ENCODE peak calls at places on chromosomes 13 and 19, in seven cellular contexts. Z, U, J, N, W, K and V are unnamed samples.

GRCh38 chr19:2970201-2970838 is 7.0 kb upstream of the TLE6 start:
- DNase-seq in K (no peak), Z (peak; percentile 6), N (peak; percentile 8), U (no peak), J (no peak), W (no peak), V (no peak)

GRCh38 chr19:48145596-48146254 is 24.4 kb downstream of the LIG1 start:
- DNase-seq in K (no peak), N (no peak), W (no peak), U (no peak), Z (no peak), J (no peak), V (no peak)

GRCh38 chr13:111632906-111633305 is 312.5 kb downstream of the TEX29 start:
- DNase-seq in J (peak; percentile 76), N (no peak), K (no peak), Z (no peak), U (peak; percentile 60), W (peak; percentile 28), V (no peak)

GRCh38 chr13:106241974-106242373 is 293.5 kb downstream of the EFNB2 start:
- DNase-seq in U (no peak), J (no peak), K (no peak), W (no peak), Z (no peak), N (peak; percentile 6), V (no peak)

GRCh38 chr19:49591731-49592485 is 926 bp downstream of the PRR12 start:
- DNase-seq in W (peak; percentile 71), N (peak; percentile 49), K (peak; percentile 57), U (peak; percentile 79), J (peak; percentile 82), Z (no peak), V (peak; percentile 47)

GRCh38 chr13:40613192-40613818 is 53.1 kb downstream of the FOXO1 start:
- DNase-seq in J (no peak), K (no peak), N (no peak), Z (no peak), U (no peak), W (no peak), V (no peak)

GRCh38 chr19:4624301-4624700 is 15.0 kb upstream of the TNFAIP8L1 start:
- DNase-seq in K (no peak), U (no peak), W (no peak), J (no peak), N (no peak), Z (no peak), V (no peak)

GRCh38 chr19:18419699-18420460 is 682 bp downstream of the SSBP4 start:
- DNase-seq in K (peak; percentile 35), J (peak; percentile 55), Z (no peak), N (no peak), W (peak; percentile 62), U (no peak), V (no peak)

GRCh38 chr19:43759515-43759914 is 4.8 kb upstream of the SMG9 start:
- DNase-seq in U (no peak), N (peak; percentile 76), Z (peak; percentile 65), K (peak; percentile 71), W (no peak), J (peak; percentile 59), V (peak; percentile 99)

GRCh38 chr19:1522061-1522460 is 1.8 kb upstream of the PLK5 start:
- DNase-seq in N (no peak), U (no peak), Z (no peak), W (no peak), J (no peak), K (no peak), V (no peak)

GRCh38 chr19:55283548-55284393 is at the start of gene BRSK1:
- DNase-seq in Z (peak; percentile 30), N (peak; percentile 62), W (peak; percentile 92), J (peak; percentile 95), K (peak; percentile 42), U (peak; percentile 86), V (no peak)

GRCh38 chr19:37519890-37520289 is 13.2 kb downstream of the ZNF793 start:
- DNase-seq in U (no peak), K (peak; percentile 3), Z (peak; percentile 55), J (no peak), N (peak; percentile 68), W (no peak), V (peak; percentile 76)

GRCh38 chr13:23796546-23796945 is 92.7 kb downstream of the MIPEP start:
- DNase-seq in U (no peak), Z (no peak), N (peak; percentile 14), W (no peak), J (no peak), K (peak; percentile 58), V (no peak)

GRCh38 chr13:46039421-46040036 is 13.0 kb downstream of the ZC3H13 start:
- DNase-seq in K (no peak), Z (no peak), N (peak; percentile 25), W (no peak), U (no peak), J (no peak), V (no peak)

GRCh38 chr19:15812059-15812722 is 3.3 kb downstream of the OR10H1 start:
- DNase-seq in Z (no peak), W (no peak), U (no peak), N (no peak), K (peak; percentile 56), J (no peak), V (peak; percentile 32)

GRCh38 chr19:5563941-5564612 is 3.7 kb downstream of the TINCR start:
- DNase-seq in N (no peak), Z (no peak), U (no peak), W (no peak), K (peak; percentile 58), J (no peak), V (peak; percentile 77)

GRCh38 chr19:19259741-19260140 is 13.4 kb downstream of the TM6SF2 start:
- DNase-seq in W (peak; percentile 56), K (peak; percentile 41), U (peak; percentile 64), N (peak; percentile 18), Z (peak; percentile 8), J (peak; percentile 89), V (peak; percentile 37)

GRCh38 chr13:44393391-44393790 is 19.8 kb downstream of the SERP2 start:
- DNase-seq in W (no peak), Z (peak; percentile 59), U (no peak), N (peak; percentile 70), J (no peak), K (no peak), V (no peak)

GRCh38 chr13:73288596-73288995 is 229.8 kb downstream of the KLF5 start:
- DNase-seq in W (no peak), U (no peak), K (no peak), N (no peak), Z (no peak), J (no peak), V (no peak)

GRCh38 chr13:114113961-114114360 is 18.5 kb downstream of the RASA3 start:
- DNase-seq in U (no peak), N (no peak), Z (no peak), J (no peak), W (no peak), K (no peak), V (no peak)

GRCh38 chr19:5057860-5058259 is 88.9 kb downstream of the KDM4B start:
- DNase-seq in W (peak; percentile 33), U (no peak), J (peak; percentile 46), N (no peak), K (peak; percentile 41), Z (no peak), V (peak; percentile 12)

GRCh38 chr19:56096665-56097064 is 24.4 kb downstream of the ZNF787 start:
- DNase-seq in W (no peak), Z (no peak), K (no peak), J (no peak), N (no peak), U (no peak), V (no peak)

GRCh38 chr19:14114854-14115253 is 2.7 kb downstream of the PRKACA start:
- DNase-seq in K (peak; percentile 46), W (peak; percentile 60), N (no peak), U (peak; percentile 85), Z (no peak), J (peak; percentile 77), V (no peak)

GRCh38 chr19:38337360-38337653 is 1.7 kb downstream of the CATSPERG start:
- DNase-seq in W (no peak), J (no peak), Z (no peak), U (no peak), N (no peak), K (no peak), V (no peak)

GRCh38 chr13:85266771-85267170 is 532.4 kb downstream of the SLITRK6 start:
- DNase-seq in K (no peak), N (no peak), U (no peak), J (peak; percentile 21), W (peak; percentile 16), Z (no peak), V (no peak)

GRCh38 chr19:5407356-5407755 is 47.9 kb upstream of the ZNRF4 start:
- DNase-seq in J (peak; percentile 80), U (no peak), Z (no peak), K (peak; percentile 35), W (peak; percentile 49), N (peak; percentile 12), V (peak; percentile 19)

GRCh38 chr13:94968040-94968756 is 255.9 kb upstream of the SOX21 start:
- DNase-seq in U (peak; percentile 83), W (peak; percentile 86), Z (no peak), N (peak; percentile 20), J (peak; percentile 83), K (no peak), V (no peak)
- TF ChIP-seq EZH2 in U (no peak), W (peak; percentile 29), Z (peak; percentile 68), N (peak; percentile 25), J (no peak), K (no peak), V (peak; percentile 54)

GRCh38 chr13:77779461-77780272 is 82.2 kb downstream of the SLAIN1 start:
- DNase-seq in W (peak; percentile 69), K (peak; percentile 63), Z (peak; percentile 39), U (no peak), J (peak; percentile 76), N (peak; percentile 60), V (peak; percentile 22)
- H2AFZ ChIP-seq in W (no peak overlapping the region), K (no peak overlapping the region), Z (no peak overlapping the region), U (no peak overlapping the region), J (no peak overlapping the region), N (no peak overlapping the region), V (no peak overlapping the region)

DNA sequence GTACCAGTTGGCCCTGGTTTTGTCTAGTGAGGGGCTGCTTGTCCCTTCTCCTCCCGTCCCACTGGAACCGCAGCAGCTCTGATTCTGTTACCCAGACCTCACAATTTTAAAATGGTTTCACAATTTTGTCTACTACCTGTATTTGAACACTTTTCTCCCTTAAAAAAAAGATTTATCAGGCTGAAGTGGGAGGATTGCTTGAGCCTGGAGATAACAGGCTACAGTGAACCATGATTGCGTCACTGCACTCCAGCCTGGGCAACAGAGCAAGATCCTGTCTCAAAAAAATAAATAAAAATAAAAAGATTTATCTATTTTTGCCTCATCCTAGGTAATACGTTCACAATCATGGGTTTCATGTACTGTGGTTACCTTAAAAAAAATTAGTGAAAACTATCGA is 1.4 kb upstream of the IRF2BP1 start:
- DNase-seq in N (peak; percentile 23), W (no peak), U (no peak), Z (no peak), K (no peak), J (no peak), V (no peak)
- TF ChIP-seq EZH2 in N (no peak), W (no peak), U (no peak), Z (no peak), K (no peak), J (no peak), V (no peak)

GRCh38 chr13:27919299-27919933 is 384 bp upstream of the PDX1 start:
- DNase-seq in W (no peak), U (no peak), Z (no peak), N (no peak), J (no peak), K (no peak), V (no peak)
- H2AFZ ChIP-seq in W (no peak overlapping the region), U (no peak overlapping the region), Z (no peak overlapping the region), N (no peak overlapping the region), J (peak overlapping the region; percentile 66), K (no peak overlapping the region), V (peak overlapping the region; percentile 81)